ENCODE peak calls at places on chromosome 19, in ten cellular contexts. Q is cerebellar cortex; E is stimulated activated CD4-positive, alpha-beta T cell treated with anti-CD3 and anti-CD28 coated beads, Interleukin-1b, Interleukin-23, amount 100 ng/mL, for 4 hours; W is GM19239; K is HEK293T; B is cardiac fibroblast; L is GOT3; O is iris pigment epithelial cell; S is T-helper 1 cell; U is GM23338. P is an unnamed sample.
A peak's percentile ranks its signal among the peaks of the same experiment; 100 is the strongest.

GRCh38 chr19:38055655-38056521 is 148.9 kb downstream of the SIPA1L3 start:
- DNase-seq in O (no peak), U (peak; percentile 69), Q (no peak), L (no peak), K (no peak), S (no peak), E (no peak), W (no peak), B (no peak), P (no peak)

GRCh38 chr19:7857727-7858701 is 16.2 kb downstream of the PRR36 start:
- DNase-seq in U (peak; percentile 93), B (no peak), Q (peak; percentile 63), E (no peak), S (no peak), O (no peak), W (no peak), L (no peak), K (no peak), P (peak; percentile 94)

GRCh38 chr19:49689133-49690072 is at the start of gene ADM5:
- DNase-seq in Q (peak; percentile 79), E (no peak), K (no peak), B (no peak), L (no peak), O (no peak), W (no peak), U (peak; percentile 85), S (no peak), P (peak; percentile 82)

GRCh38 chr19:5680083-5680436 is 256 bp downstream of the MICOS13 start:
- DNase-seq in O (peak; percentile 31), B (no peak), Q (no peak), W (no peak), S (no peak), K (no peak), L (no peak), E (no peak), U (peak; percentile 61), P (no peak)

GRCh38 chr19:34662919-34663318 is 14.0 kb downstream of the SCGB2B2 start:
- DNase-seq in U (peak; percentile 90), K (peak; percentile 35), O (peak; percentile 26), B (peak; percentile 22), L (no peak), W (no peak), Q (peak; percentile 29), S (peak; percentile 43), E (peak; percentile 18), P (peak; percentile 72)

GRCh38 chr19:35901854-35902661 is at the start of gene HCST:
- DNase-seq in U (no peak), S (peak; percentile 71), B (peak; percentile 11), W (no peak), O (no peak), L (no peak), K (no peak), E (no peak), Q (no peak), P (no peak)

GRCh38 chr19:14096272-14096992 is 5.9 kb upstream of the SAMD1 start:
- DNase-seq in E (no peak), O (no peak), U (peak; percentile 61), L (no peak), Q (no peak), S (no peak), B (no peak), K (no peak), W (no peak), P (no peak)

GRCh38 chr19:3175761-3176714 is 2.5 kb upstream of the S1PR4 start:
- DNase-seq in O (peak; percentile 71), B (peak; percentile 67), E (no peak), U (no peak), S (peak; percentile 67), Q (no peak), W (no peak), K (no peak), L (no peak), P (no peak)

GRCh38 chr19:50277966-50278580 is 51.1 kb downstream of the KCNC3 start:
- DNase-seq in B (no peak), E (no peak), K (no peak), W (no peak), O (no peak), Q (no peak), U (no peak), L (no peak), S (no peak), P (no peak)

GRCh38 chr19:38180071-38180470 is 44.0 kb downstream of the DPF1 start:
- DNase-seq in U (no peak), B (no peak), O (no peak), K (no peak), S (no peak), L (no peak), E (no peak), Q (no peak), W (no peak), P (no peak)

GRCh38 chr19:6423499-6424189 is 967 bp downstream of the KHSRP start:
- DNase-seq in O (peak; percentile 65), E (no peak), K (peak; percentile 53), U (peak; percentile 74), W (peak; percentile 61), L (no peak), S (peak; percentile 34), B (peak; percentile 60), Q (peak; percentile 46), P (peak; percentile 75)

GRCh38 chr19:44570984-44571684 is 41.7 kb upstream of the CEACAM20 start:
- DNase-seq in W (peak; percentile 22), K (peak; percentile 71), E (peak; percentile 30), U (peak; percentile 93), B (peak; percentile 91), S (peak; percentile 49), L (no peak), Q (peak; percentile 70), O (peak; percentile 81), P (peak; percentile 77)

GRCh38 chr19:46471778-46472543 is 598 bp upstream of the PNMA8A start:
- DNase-seq in B (peak; percentile 21), O (peak; percentile 50), L (no peak), U (no peak), E (no peak), W (no peak), K (no peak), S (no peak), Q (peak; percentile 19), P (no peak)